ENCODE peak calls at places on chromosomes 7 and 10, in five cellular contexts. J is K562, X is GM12878, K is endothelial cell of umbilical vein, N is H1. H is an unnamed sample.

GRCh38 chr7:142587578-142588191 is 161.6 kb upstream of the PRSS1 start:
- DNase-seq in J (peak; percentile 81), X (peak; percentile 15), K (peak; percentile 66), N (no peak), H (peak; percentile 82)

GRCh38 chr10:120195984-120196712 is 260.9 kb upstream of the PLPP4 start:
- DNase-seq in J (no peak), X (no peak), K (no peak), N (no peak), H (no peak)

GRCh38 chr10:70378122-70378521 is 4.3 kb downstream of the LRRC20 start:
- DNase-seq in J (no peak), X (no peak), K (peak; percentile 59), N (no peak), H (peak; percentile 88)

GRCh38 chr7:78578701-78579100 is 780.1 kb downstream of the PHTF2 start:
- DNase-seq in J (no peak), X (no peak), K (no peak), N (peak; percentile 63), H (no peak)

GRCh38 chr10:129785536-129785981 is 178.5 kb downstream of the EBF3 start:
- DNase-seq in J (no peak), X (no peak), K (no peak), N (no peak), H (no peak)

GRCh38 chr10:119209736-119210355 is 2.5 kb downstream of the GRK5 start:
- DNase-seq in J (no peak), X (no peak), K (peak; percentile 48), N (no peak), H (no peak)

GRCh38 chr7:19284596-19285300 is 139.5 kb upstream of the FERD3L start:
- DNase-seq in J (no peak), X (no peak), K (no peak), N (no peak), H (no peak)

GRCh38 chr7:46285856-46286255 is 364.8 kb upstream of the IGFBP3 start:
- DNase-seq in J (no peak), X (no peak), K (no peak), N (no peak), H (no peak)

GRCh38 chr7:50952544-50952943 is 169.8 kb upstream of the GRB10 start:
- DNase-seq in J (no peak), X (no peak), K (no peak), N (no peak), H (no peak)

GRCh38 chr10:12723240-12723639 is 278.3 kb downstream of the CCDC3 start:
- DNase-seq in J (no peak), X (no peak), K (no peak), N (no peak), H (no peak)

GRCh38 chr7:98643232-98643985 is 26.3 kb downstream of the NPTX2 start:
- DNase-seq in J (no peak), X (peak; percentile 26), K (no peak), N (no peak), H (no peak)
- TF ChIP-seq POLR2A in J (no peak), X (no peak), K (no peak), N (no peak), H (no peak)

GRCh38 chr7:90322837-90323236 is 1.7 kb upstream of the FAM237B start:
- DNase-seq in J (no peak), X (no peak), K (no peak), N (no peak), H (no peak)

GRCh38 chr7:90320418-90320800 is 695 bp downstream of the FAM237B start:
- DNase-seq in J (no peak), X (no peak), K (no peak), N (no peak), H (no peak)

GRCh38 chr7:90320014-90320413 is 1.1 kb downstream of the FAM237B start:
- DNase-seq in J (no peak), X (no peak), K (no peak), N (no peak), H (no peak)

GRCh38 chr7:90326500-90326899 is 5.4 kb upstream of the FAM237B start:
- DNase-seq in J (no peak), X (no peak), K (no peak), N (no peak), H (no peak)

DNA sequence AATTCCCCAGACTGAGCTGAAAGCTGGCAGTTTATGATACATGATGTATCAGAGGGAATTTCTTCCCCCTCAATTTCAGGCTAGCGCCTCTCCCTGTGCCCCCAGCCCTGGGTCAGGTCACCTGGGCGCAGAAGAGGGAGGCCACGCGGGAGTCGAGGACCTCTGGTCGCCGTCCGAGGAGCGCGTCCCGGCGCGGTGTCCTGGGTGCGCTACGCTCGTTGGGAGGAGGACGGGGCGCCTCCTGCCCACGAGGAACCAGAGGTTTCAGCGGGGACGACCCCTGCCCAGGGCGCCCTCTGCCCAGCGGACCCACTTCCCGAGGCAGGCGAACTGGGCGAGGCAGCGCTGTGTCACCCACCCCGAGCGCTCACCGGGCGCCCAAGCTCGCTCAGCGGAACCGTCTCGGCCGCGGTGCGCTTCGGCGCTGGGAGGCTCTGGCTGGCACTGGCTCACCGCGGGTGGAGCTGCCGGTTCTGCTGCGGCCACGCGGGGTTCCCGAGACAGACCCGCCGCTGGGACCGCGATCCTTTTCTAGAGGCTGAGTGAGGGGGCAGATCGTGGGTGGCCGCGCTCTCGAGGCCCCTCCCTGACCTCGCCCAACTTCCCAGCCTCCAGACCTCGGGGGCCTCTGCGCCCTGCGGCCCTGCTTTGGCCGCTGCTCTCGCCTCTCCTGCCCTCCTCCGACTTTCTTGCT is at the start of gene FAM237B:
- DNase-seq in J (no peak), X (no peak), K (no peak), N (no peak), H (no peak)
- TF ChIP-seq EZH2 in J (no peak), X (no peak), K (peak; percentile 44), N (peak; percentile 75), H (no peak)

GRCh38 chr7:27095050-27095896 is 527 bp downstream of the HOXA1 start:
- DNase-seq in J (no peak), X (no peak), K (no peak), N (no peak), H (no peak)

GRCh38 chr7:27097686-27098492 is 2.1 kb upstream of the HOXA1 start:
- DNase-seq in J (no peak), X (no peak), K (peak; percentile 58), N (no peak), H (no peak)

GRCh38 chr7:27098493-27099223 is 2.9 kb upstream of the HOXA1 start:
- DNase-seq in J (no peak), X (no peak), K (peak; percentile 90), N (no peak), H (no peak)

GRCh38 chr7:27095897-27096755 is at the start of gene HOXA1:
- DNase-seq in J (peak; percentile 63), X (peak; percentile 48), K (peak; percentile 95), N (no peak), H (peak; percentile 80)

DNA sequence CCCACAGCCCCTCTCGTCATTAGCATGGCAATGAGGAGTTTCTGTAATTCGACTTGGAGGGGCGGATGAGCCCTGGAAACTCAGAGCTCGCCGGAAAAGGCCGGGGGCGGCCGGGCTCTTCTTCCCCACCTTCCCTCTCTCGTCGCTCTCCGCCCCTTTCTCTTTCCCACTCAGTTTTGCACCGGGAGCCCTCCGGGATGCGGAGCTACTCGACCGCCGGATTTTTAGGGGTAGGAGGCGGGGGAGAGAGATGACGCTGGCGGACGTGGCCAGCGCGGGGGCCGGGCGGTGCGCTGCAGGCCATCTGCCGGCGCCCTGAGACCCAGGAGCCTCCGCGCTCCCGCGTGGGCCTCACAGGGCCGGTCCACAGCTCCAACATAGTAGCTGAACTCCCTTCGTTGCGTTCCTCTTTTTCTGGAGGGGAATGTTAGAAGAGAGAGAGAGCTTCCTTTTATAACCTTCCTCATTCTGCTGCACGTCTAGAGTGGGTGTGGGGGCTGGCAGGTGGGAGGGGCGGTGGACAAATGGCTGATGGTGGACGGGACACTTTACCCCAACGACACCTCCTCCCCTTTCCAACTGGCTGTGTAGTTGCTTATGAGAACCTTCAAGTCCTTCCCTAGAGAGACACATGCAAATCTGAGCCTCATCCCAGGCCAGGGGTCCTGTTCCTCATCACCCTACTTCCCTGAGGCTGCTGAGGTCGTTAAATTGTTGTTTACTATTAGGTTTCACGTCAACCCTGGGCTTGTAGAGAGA is 1.1 kb upstream of the HOXA1 start:
- DNase-seq in J (no peak), X (no peak), K (peak; percentile 53), N (no peak), H (no peak)
- TF ChIP-seq POLR2A in J (no peak), X (no peak), K (peak; percentile 53), N (no peak), H (no peak)

DNA sequence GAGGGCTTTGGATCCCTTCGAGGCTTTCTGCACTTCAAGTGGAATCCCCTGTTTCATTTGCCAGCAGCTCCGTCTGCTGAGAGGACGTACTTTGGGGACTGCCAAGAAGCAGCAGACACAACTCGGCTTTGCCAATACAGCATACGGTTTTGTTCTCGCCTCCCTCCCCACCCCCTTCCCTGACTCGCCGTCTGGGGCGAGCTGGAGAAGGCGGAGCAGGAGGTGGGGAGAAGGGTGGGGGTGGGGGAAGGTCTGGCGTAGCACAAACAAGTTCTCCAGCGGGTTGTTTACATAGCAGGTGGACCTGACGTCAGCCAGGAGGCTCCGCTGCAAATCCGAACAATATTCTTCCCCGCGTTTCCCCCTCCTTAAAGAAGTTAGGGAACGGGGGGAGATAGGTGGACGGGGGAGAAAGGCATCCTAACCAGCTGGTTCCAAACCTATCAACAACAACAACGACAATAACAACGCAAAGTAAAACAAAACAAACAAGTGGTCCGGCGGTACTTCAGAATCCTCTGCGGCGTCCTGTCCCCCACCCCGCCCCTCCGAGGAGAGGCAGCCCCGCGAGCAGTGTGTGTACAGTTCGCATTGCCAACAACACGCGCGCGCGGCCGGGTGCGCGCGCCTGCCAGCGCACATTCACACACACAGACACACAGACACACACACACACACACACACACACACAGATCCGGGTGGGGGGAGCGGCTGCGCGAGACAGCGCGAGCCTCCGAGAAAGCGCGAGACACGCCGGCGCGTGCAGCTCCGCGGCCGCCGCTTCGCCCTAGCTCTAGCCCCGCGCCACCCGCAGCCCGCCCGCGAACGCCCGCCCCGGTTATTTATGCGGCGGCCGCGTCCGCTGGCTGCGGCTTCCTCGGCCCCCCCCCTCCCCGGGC is 167.0 kb upstream of the PPP1R3A start:
- DNase-seq in J (no peak), X (no peak), K (peak; percentile 65), N (peak; percentile 74), H (peak; percentile 64)
- TF ChIP-seq EZH2 in J (no peak), X (no peak), K (no peak), N (no peak), H (no peak)

GRCh38 chr10:133261726-133262325 is 14.8 kb downstream of the ADAM8 start:
- DNase-seq in J (peak; percentile 92), X (no peak), K (peak; percentile 16), N (no peak), H (no peak)

GRCh38 chr10:133260895-133261725 is 15.6 kb downstream of the ADAM8 start:
- DNase-seq in J (peak; percentile 61), X (no peak), K (no peak), N (no peak), H (no peak)

GRCh38 chr10:133264455-133264854 is 12.2 kb downstream of the ADAM8 start:
- DNase-seq in J (no peak), X (no peak), K (no peak), N (no peak), H (no peak)

GRCh38 chr10:133263674-133264073 is 13.0 kb downstream of the ADAM8 start:
- DNase-seq in J (no peak), X (no peak), K (no peak), N (no peak), H (no peak)

GRCh38 chr10:133262696-133263095 is 14.0 kb downstream of the ADAM8 start:
- DNase-seq in J (no peak), X (no peak), K (no peak), N (no peak), H (no peak)
- TF ChIP-seq POLR2A in J (no peak), X (no peak), K (no peak), N (no peak), H (no peak)

H was measured in HCT116.